ENCODE peak calls at places on chromosomes 2 and 18, in four cellular contexts. X, R, Y and M are unnamed samples.

GRCh38 chr2:98234763-98235162 is 111.5 kb upstream of the CNGA3 start:
- ATAC-seq in X (no peak), R (no peak), Y (no peak), M (no peak)

GRCh38 chr18:47986724-47987455 is 56.4 kb upstream of the SMAD2 start:
- ATAC-seq in X (no peak), R (no peak), Y (peak), M (peak)

GRCh38 chr18:75047240-75047639 is 161.7 kb downstream of the PTGR3 start:
- ATAC-seq in X (no peak), R (no peak), Y (no peak), M (no peak)

GRCh38 chr2:137947032-137947713 is 17.1 kb upstream of the HNMT start:
- ATAC-seq in X (no peak), R (peak), Y (no peak), M (no peak)

GRCh38 chr2:190940451-190940850 is 59.8 kb downstream of the GLS start:
- ATAC-seq in X (no peak), R (peak), Y (no peak), M (no peak)

GRCh38 chr2:128499367-128500135 is 180.9 kb upstream of the HS6ST1 start:
- ATAC-seq in X (no peak), R (no peak), Y (no peak), M (no peak)

GRCh38 chr2:231342111-231342711 is 53.3 kb upstream of the B3GNT7 start:
- ATAC-seq in X (peak), R (no peak), Y (no peak), M (no peak)

GRCh38 chr2:186485576-186485870 is 537 bp upstream of the ZC3H15 start:
- ATAC-seq in X (no peak), R (no peak), Y (no peak), M (no peak)

GRCh38 chr2:78553866-78554647 is 471.4 kb upstream of the REG3G start:
- ATAC-seq in X (no peak), R (no peak), Y (no peak), M (no peak)

GRCh38 chr2:7430421-7430868 is 513.2 kb downstream of the RNF144A start:
- ATAC-seq in X (no peak), R (no peak), Y (peak), M (no peak)

GRCh38 chr2:241088376-241088775 is 13.7 kb downstream of the MTERF4 start:
- ATAC-seq in X (no peak), R (no peak), Y (peak), M (peak)

GRCh38 chr18:34458371-34458770 is 233.7 kb upstream of the NOL4 start:
- ATAC-seq in X (no peak), R (no peak), Y (no peak), M (no peak)

GRCh38 chr2:234874347-234875046 is 77.3 kb upstream of the SH3BP4 start:
- ATAC-seq in X (no peak), R (no peak), Y (no peak), M (no peak)

GRCh38 chr2:227153766-227154486 is 10.1 kb downstream of the COL4A4 start:
- ATAC-seq in X (peak), R (peak), Y (no peak), M (no peak)

GRCh38 chr2:101718993-101719571 is 21.6 kb downstream of the MAP4K4 start:
- ATAC-seq in X (no peak), R (no peak), Y (peak), M (no peak)

GRCh38 chr2:189236066-189236465 is 56.5 kb upstream of the COL5A2 start:
- ATAC-seq in X (no peak), R (no peak), Y (no peak), M (peak)

GRCh38 chr18:48452863-48453323 is 43.7 kb upstream of the ZBTB7C start:
- ATAC-seq in X (peak), R (peak), Y (no peak), M (peak)

GRCh38 chr2:56666758-56667157 is 483.0 kb downstream of the CCDC85A start:
- ATAC-seq in X (no peak), R (no peak), Y (no peak), M (no peak)

GRCh38 chr18:56083097-56083865 is 495.3 kb upstream of the TCF4 start:
- ATAC-seq in X (peak), R (no peak), Y (no peak), M (no peak)

GRCh38 chr18:9814431-9814830 is 71.3 kb upstream of the TXNDC2 start:
- ATAC-seq in X (no peak), R (peak), Y (no peak), M (no peak)

GRCh38 chr2:173232956-173233744 is 121.5 kb upstream of the CDCA7 start:
- ATAC-seq in X (no peak), R (no peak), Y (no peak), M (no peak)

GRCh38 chr2:37180006-37180639 is 8.3 kb downstream of the SULT6B1 start:
- ATAC-seq in X (no peak), R (no peak), Y (no peak), M (no peak)

GRCh38 chr2:55109219-55109891 is 59.1 kb upstream of the RTN4 start:
- ATAC-seq in X (no peak), R (peak), Y (no peak), M (peak)

GRCh38 chr2:16021611-16022363 is 81.4 kb downstream of the MYCN start:
- ATAC-seq in X (no peak), R (no peak), Y (no peak), M (peak)

GRCh38 chr2:56034258-56034657 is 110.7 kb upstream of the EFEMP1 start:
- ATAC-seq in X (no peak), R (no peak), Y (no peak), M (no peak)

GRCh38 chr2:53035153-53035552 is 732.5 kb upstream of the CHAC2 start:
- ATAC-seq in X (no peak), R (no peak), Y (no peak), M (no peak)

GRCh38 chr18:4236940-4237686 is 218.0 kb downstream of the DLGAP1 start:
- ATAC-seq in X (no peak), R (no peak), Y (no peak), M (no peak)

GRCh38 chr2:233745073-233745755 is 14.9 kb upstream of the UGT1A1 start:
- ATAC-seq in X (no peak), R (no peak), Y (no peak), M (no peak)